ENCODE peak calls at places on chromosomes 13 and 19, in four cellular contexts. W is fibroblast of lung, I is astrocyte, D is HCT116. X is an unnamed sample.

GRCh38 chr13:112792511-112792910 is 102.7 kb downstream of the ATP11A start:
- DNase-seq in W (no peak), I (no peak), D (no peak), X (no peak)

GRCh38 chr13:60099631-60100420 is 63.9 kb downstream of the DIAPH3 start:
- DNase-seq in W (no peak), I (no peak), D (no peak), X (no peak)

GRCh38 chr19:22526661-22527272 is 104.6 kb upstream of the ZNF98 start:
- DNase-seq in W (no peak), I (no peak), D (no peak), X (no peak)

GRCh38 chr19:1582201-1582600 is 10.5 kb downstream of the MBD3 start:
- DNase-seq in W (no peak), I (no peak), D (no peak), X (no peak)

GRCh38 chr13:101763191-101763590 is 310.7 kb downstream of the ITGBL1 start:
- DNase-seq in W (peak), I (peak), D (no peak), X (no peak)

GRCh38 chr19:15282311-15282705 is 50.0 kb downstream of the BRD4 start:
- DNase-seq in W (no peak), I (no peak), D (no peak), X (no peak)

GRCh38 chr13:100875392-100876043 is 200.9 kb upstream of the TMTC4 start:
- DNase-seq in W (peak), I (peak), D (no peak), X (no peak)

GRCh38 chr19:49455729-49456128 is 2.7 kb downstream of the ALDH16A1 start:
- DNase-seq in W (no peak), I (no peak), D (no peak), X (no peak)

GRCh38 chr19:48484931-48485612 is 15.9 kb downstream of the CYTH2 start:
- DNase-seq in W (no peak), I (no peak), D (no peak), X (no peak)

GRCh38 chr13:45833663-45834062 is 17.9 kb downstream of the SIAH3 start:
- DNase-seq in W (peak), I (peak), D (peak), X (no peak)

GRCh38 chr19:10927691-10928562 is 512 bp downstream of the YIPF2 start:
- DNase-seq in W (peak), I (no peak), D (no peak), X (no peak)

GRCh38 chr19:18789883-18790565 is 1.1 kb downstream of the COMP start:
- DNase-seq in W (peak), I (no peak), D (no peak), X (no peak)

GRCh38 chr13:36323408-36323807 is 22.8 kb downstream of the SPART start:
- DNase-seq in W (no peak), I (no peak), D (no peak), X (no peak)

GRCh38 chr13:47066261-47066660 is 169.4 kb upstream of the HTR2A start:
- DNase-seq in W (peak), I (peak), D (no peak), X (no peak)

GRCh38 chr19:39133431-39134270 is 8.1 kb downstream of the PAK4 start:
- DNase-seq in W (no peak), I (no peak), D (no peak), X (no peak)

GRCh38 chr19:10317857-10318462 is 2.1 kb upstream of the FDX2 start:
- DNase-seq in W (no peak), I (no peak), D (no peak), X (no peak)

GRCh38 chr13:109227344-109227940 is 558.9 kb downstream of the IRS2 start:
- DNase-seq in W (no peak), I (no peak), D (no peak), X (no peak)
- TF ChIP-seq CTCF in W (no peak), I (no peak), D (no peak), X (no peak)

GRCh38 chr19:13074378-13074777 is 28.3 kb downstream of the LYL1 start:
- DNase-seq in W (no peak), I (no peak), D (no peak), X (no peak)

GRCh38 chr19:13076320-13076719 is 26.3 kb downstream of the LYL1 start:
- DNase-seq in W (no peak), I (no peak), D (no peak), X (no peak)

GRCh38 chr19:13078897-13079541 is 23.6 kb downstream of the LYL1 start:
- DNase-seq in W (peak), I (no peak), D (no peak), X (no peak)

GRCh38 chr19:13077233-13077632 is 25.4 kb downstream of the LYL1 start:
- DNase-seq in W (no peak), I (no peak), D (no peak), X (no peak)

GRCh38 chr19:13076787-13077186 is 25.9 kb downstream of the LYL1 start:
- DNase-seq in W (no peak), I (no peak), D (no peak), X (no peak)
- H3K27ac ChIP-seq in W (peak), I (no peak), D (no peak), X (no peak)

DNA sequence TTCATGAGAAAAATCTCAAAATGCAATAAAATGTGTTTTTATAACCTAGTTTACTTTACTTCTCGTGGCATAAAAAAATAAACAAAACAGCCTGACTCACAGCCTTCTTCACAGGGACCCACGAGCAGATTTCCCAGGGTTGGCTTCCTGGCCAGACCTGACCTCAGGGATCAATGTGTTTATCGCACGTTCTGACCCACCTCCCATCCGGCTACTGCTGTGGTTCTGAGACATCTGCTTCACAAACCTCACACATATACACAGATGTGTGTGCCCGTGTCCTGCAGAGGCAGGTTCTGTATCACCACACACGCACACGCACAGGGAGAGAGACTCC is 118.3 kb downstream of the COL4A2 start:
- DNase-seq in W (peak), I (no peak), D (no peak), X (no peak)
- H2AFZ ChIP-seq in W (no peak), I (no peak), D (no peak), X (no peak)

GRCh38 chr19:58278156-58279041 is at the start of gene ZNF8:
- DNase-seq in W (peak), I (peak), D (peak), X (peak)
- TF ChIP-seq CTCF in W (no peak), I (no peak), D (no peak), X (no peak)

DNA sequence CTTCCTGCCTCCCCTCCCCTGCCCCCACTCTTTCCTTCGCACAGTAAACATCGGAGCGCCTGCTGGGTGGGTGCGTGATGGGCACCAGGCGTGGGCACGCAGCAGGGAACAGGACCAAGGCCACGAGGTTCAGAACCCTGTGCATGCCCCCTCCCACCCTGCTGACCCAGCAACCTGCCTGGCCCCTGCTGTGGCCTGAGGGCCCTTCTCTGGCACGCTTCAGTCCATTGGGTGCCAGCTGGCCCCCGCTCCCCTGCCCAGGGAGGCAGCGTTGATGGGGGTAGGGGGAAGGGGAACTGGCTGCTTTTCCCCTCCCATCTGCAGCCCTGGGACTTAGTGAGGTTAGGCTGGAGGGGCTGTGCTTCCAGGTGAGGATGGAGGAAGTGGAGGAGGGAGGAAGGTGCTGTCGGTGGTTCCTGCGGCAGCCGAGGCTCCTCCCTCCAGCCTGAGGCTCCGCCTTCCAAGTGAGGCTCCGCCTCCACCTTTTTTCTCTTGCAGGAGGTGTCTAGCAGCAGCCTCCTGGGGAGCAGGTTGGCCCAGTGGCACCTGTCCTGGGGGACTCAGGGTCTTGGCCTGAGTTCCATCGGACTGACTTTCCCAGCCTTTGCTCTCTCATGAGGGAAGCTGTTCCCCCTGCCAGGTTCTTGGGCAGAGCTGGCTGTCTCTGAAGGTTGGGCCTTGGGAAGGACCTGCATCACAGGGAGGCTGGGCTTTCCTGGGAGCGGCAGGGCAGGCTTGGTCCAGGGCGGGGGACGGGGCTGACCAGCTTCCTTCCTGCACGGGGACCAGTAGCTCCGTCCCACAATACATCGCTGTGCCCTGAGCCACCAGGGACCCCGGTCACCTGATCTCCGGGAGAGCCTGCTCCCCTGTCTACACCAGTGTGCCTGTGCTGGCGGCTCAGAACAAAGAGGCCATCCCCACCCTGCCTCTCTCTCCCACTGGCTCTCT is 7.3 kb downstream of the PIAS4 start:
- DNase-seq in W (no peak), I (no peak), D (no peak), X (peak)
- H3K27ac ChIP-seq in W (no peak), I (no peak), D (no peak), X (no peak)

GRCh38 chr13:44249439-44249838 is 124.2 kb upstream of the SERP2 start:
- DNase-seq in W (peak), I (peak), D (no peak), X (no peak)
- H2AFZ ChIP-seq in W (no peak), I (peak), D (no peak), X (no peak)

GRCh38 chr19:6481541-6482342 is at the start of gene DENND1C:
- DNase-seq in W (no peak), I (no peak), D (no peak), X (peak)
- TF ChIP-seq CTCF in W (peak), I (peak), D (peak), X (peak)